ENCODE peak calls at places on chromosome 2, in seven cellular contexts. One of them, this sample, is unnamed.

GRCh38 chr2:241636182-241636982 is 576 bp downstream of the THAP4 start:
- DNase-seq in kidney: peak; percentile 86
- DNase-seq in stomach: peak; percentile 48
- DNase-seq in HepG2: peak; percentile 49
- DNase-seq in RWPE1: peak; percentile 30
- DNase-seq in suprapubic skin: no peak
- DNase-seq in IMR-90: peak; percentile 20
- DNase-seq in this sample: no peak

GRCh38 chr2:27776097-27776496 is 4.6 kb downstream of the MRPL33 start:
- DNase-seq in kidney: no peak
- DNase-seq in stomach: no peak
- DNase-seq in HepG2: no peak
- DNase-seq in RWPE1: peak; percentile 83
- DNase-seq in suprapubic skin: no peak
- DNase-seq in IMR-90: peak; percentile 53
- DNase-seq in this sample: no peak

GRCh38 chr2:25365241-25365640 is 23.5 kb upstream of the DNMT3A start:
- DNase-seq in kidney: peak; percentile 79
- DNase-seq in stomach: no peak
- DNase-seq in HepG2: no peak
- DNase-seq in RWPE1: no peak
- DNase-seq in suprapubic skin: no peak
- DNase-seq in IMR-90: no peak
- DNase-seq in this sample: no peak

GRCh38 chr2:70987386-70987785 is 7.3 kb downstream of the TEX261 start:
- DNase-seq in kidney: no peak
- DNase-seq in stomach: no peak
- DNase-seq in HepG2: no peak
- DNase-seq in RWPE1: no peak
- DNase-seq in suprapubic skin: no peak
- DNase-seq in IMR-90: no peak
- DNase-seq in this sample: peak; percentile 26

GRCh38 chr2:74865770-74866674 is 32.1 kb downstream of the HK2 start:
- DNase-seq in kidney: no peak
- DNase-seq in stomach: no peak
- DNase-seq in HepG2: peak; percentile 38
- DNase-seq in RWPE1: peak; percentile 45
- DNase-seq in suprapubic skin: no peak
- DNase-seq in IMR-90: no peak
- DNase-seq in this sample: no peak

GRCh38 chr2:10533811-10534321 is 85.7 kb upstream of the ODC1 start:
- DNase-seq in kidney: peak; percentile 87
- DNase-seq in stomach: no peak
- DNase-seq in HepG2: no peak
- DNase-seq in RWPE1: no peak
- DNase-seq in suprapubic skin: peak; percentile 26
- DNase-seq in IMR-90: peak; percentile 24
- DNase-seq in this sample: no peak

GRCh38 chr2:102063360-102063947 is 71.7 kb downstream of the IL1R2 start:
- DNase-seq in kidney: peak; percentile 86
- DNase-seq in stomach: peak; percentile 76
- DNase-seq in HepG2: no peak
- DNase-seq in RWPE1: no peak
- DNase-seq in suprapubic skin: peak; percentile 83
- DNase-seq in IMR-90: peak; percentile 51
- DNase-seq in this sample: peak; percentile 90

GRCh38 chr2:199309973-199310372 is 147.8 kb downstream of the SATB2 start:
- DNase-seq in kidney: no peak
- DNase-seq in stomach: no peak
- DNase-seq in HepG2: no peak
- DNase-seq in RWPE1: no peak
- DNase-seq in suprapubic skin: no peak
- DNase-seq in IMR-90: no peak
- DNase-seq in this sample: no peak

GRCh38 chr2:8542381-8543064 is 139.3 kb upstream of the ID2 start:
- DNase-seq in kidney: no peak
- DNase-seq in stomach: no peak
- DNase-seq in HepG2: no peak
- DNase-seq in RWPE1: no peak
- DNase-seq in suprapubic skin: no peak
- DNase-seq in IMR-90: no peak
- DNase-seq in this sample: peak; percentile 56

GRCh38 chr2:230925443-230925878 is 419 bp upstream of the GPR55 start:
- DNase-seq in kidney: no peak
- DNase-seq in stomach: peak; percentile 24
- DNase-seq in HepG2: no peak
- DNase-seq in RWPE1: no peak
- DNase-seq in suprapubic skin: no peak
- DNase-seq in IMR-90: no peak
- DNase-seq in this sample: peak; percentile 47

GRCh38 chr2:241724259-241724974 is 10.0 kb upstream of the D2HGDH start:
- DNase-seq in kidney: no peak
- DNase-seq in stomach: no peak
- DNase-seq in HepG2: no peak
- DNase-seq in RWPE1: no peak
- DNase-seq in suprapubic skin: no peak
- DNase-seq in IMR-90: no peak
- DNase-seq in this sample: no peak

GRCh38 chr2:205187731-205188130 is 494.6 kb upstream of the NRP2 start:
- DNase-seq in kidney: no peak
- DNase-seq in stomach: no peak
- DNase-seq in HepG2: no peak
- DNase-seq in RWPE1: no peak
- DNase-seq in suprapubic skin: no peak
- DNase-seq in IMR-90: peak; percentile 52
- DNase-seq in this sample: no peak

GRCh38 chr2:199303814-199304213 is 153.9 kb downstream of the SATB2 start:
- DNase-seq in kidney: no peak
- DNase-seq in stomach: no peak
- DNase-seq in HepG2: no peak
- DNase-seq in RWPE1: peak; percentile 31
- DNase-seq in suprapubic skin: no peak
- DNase-seq in IMR-90: peak; percentile 94
- DNase-seq in this sample: no peak

GRCh38 chr2:37721219-37721600 is 49.8 kb upstream of the CDC42EP3 start:
- DNase-seq in kidney: no peak
- DNase-seq in stomach: no peak
- DNase-seq in HepG2: no peak
- DNase-seq in RWPE1: no peak
- DNase-seq in suprapubic skin: no peak
- DNase-seq in IMR-90: no peak
- DNase-seq in this sample: no peak

GRCh38 chr2:53087282-53087882 is 680.2 kb upstream of the CHAC2 start:
- DNase-seq in kidney: no peak
- DNase-seq in stomach: no peak
- DNase-seq in HepG2: no peak
- DNase-seq in RWPE1: peak; percentile 40
- DNase-seq in suprapubic skin: no peak
- DNase-seq in IMR-90: peak; percentile 80
- DNase-seq in this sample: no peak

GRCh38 chr2:47904903-47905453 is 1.3 kb downstream of the FBXO11 start:
- DNase-seq in kidney: peak; percentile 85
- DNase-seq in stomach: peak; percentile 26
- DNase-seq in HepG2: peak; percentile 19
- DNase-seq in RWPE1: peak; percentile 8
- DNase-seq in suprapubic skin: peak; percentile 68
- DNase-seq in IMR-90: no peak
- DNase-seq in this sample: no peak

GRCh38 chr2:164609790-164610189 is 11.5 kb downstream of the GRB14 start:
- DNase-seq in kidney: no peak
- DNase-seq in stomach: no peak
- DNase-seq in HepG2: no peak
- DNase-seq in RWPE1: peak; percentile 4
- DNase-seq in suprapubic skin: no peak
- DNase-seq in IMR-90: no peak
- DNase-seq in this sample: no peak

GRCh38 chr2:164605295-164605694 is 16.0 kb downstream of the GRB14 start:
- DNase-seq in kidney: no peak
- DNase-seq in stomach: no peak
- DNase-seq in HepG2: no peak
- DNase-seq in RWPE1: no peak
- DNase-seq in suprapubic skin: no peak
- DNase-seq in IMR-90: no peak
- DNase-seq in this sample: no peak

GRCh38 chr2:164600763-164601162 is 20.5 kb downstream of the GRB14 start:
- DNase-seq in kidney: no peak
- DNase-seq in stomach: no peak
- DNase-seq in HepG2: no peak
- DNase-seq in RWPE1: no peak
- DNase-seq in suprapubic skin: no peak
- DNase-seq in IMR-90: no peak
- DNase-seq in this sample: no peak

DNA sequence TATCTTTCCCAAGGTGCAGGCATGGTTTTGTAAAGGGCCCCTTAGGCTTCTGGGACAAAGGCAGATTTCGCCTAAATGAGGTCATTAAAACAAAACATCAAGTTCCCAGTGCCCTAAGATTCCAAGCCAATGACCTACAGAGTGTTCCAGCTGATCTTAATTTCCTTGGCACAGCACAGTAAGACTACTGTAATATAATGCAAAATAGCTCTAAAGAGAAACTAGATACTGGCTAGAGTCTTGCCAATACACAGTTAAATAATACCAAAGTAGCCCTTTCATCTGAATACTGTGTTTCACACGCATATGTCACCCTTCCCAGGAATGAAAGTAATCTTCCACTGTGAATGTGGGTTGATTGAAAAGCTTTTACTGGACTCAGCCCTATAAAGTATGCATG is 14.7 kb downstream of the GRB14 start:
- DNase-seq in kidney: no peak
- DNase-seq in stomach: no peak
- DNase-seq in HepG2: no peak
- DNase-seq in RWPE1: no peak
- DNase-seq in suprapubic skin: no peak
- DNase-seq in IMR-90: no peak
- DNase-seq in this sample: no peak
- H3K27ac ChIP-seq in kidney: no peak overlapping the region
- H3K27ac ChIP-seq in stomach: no peak overlapping the region
- H3K27ac ChIP-seq in HepG2: no peak overlapping the region
- H3K27ac ChIP-seq in RWPE1: no peak overlapping the region
- H3K27ac ChIP-seq in suprapubic skin: no peak overlapping the region
- H3K27ac ChIP-seq in IMR-90: no peak overlapping the region
- H3K27ac ChIP-seq in this sample: no peak overlapping the region

DNA sequence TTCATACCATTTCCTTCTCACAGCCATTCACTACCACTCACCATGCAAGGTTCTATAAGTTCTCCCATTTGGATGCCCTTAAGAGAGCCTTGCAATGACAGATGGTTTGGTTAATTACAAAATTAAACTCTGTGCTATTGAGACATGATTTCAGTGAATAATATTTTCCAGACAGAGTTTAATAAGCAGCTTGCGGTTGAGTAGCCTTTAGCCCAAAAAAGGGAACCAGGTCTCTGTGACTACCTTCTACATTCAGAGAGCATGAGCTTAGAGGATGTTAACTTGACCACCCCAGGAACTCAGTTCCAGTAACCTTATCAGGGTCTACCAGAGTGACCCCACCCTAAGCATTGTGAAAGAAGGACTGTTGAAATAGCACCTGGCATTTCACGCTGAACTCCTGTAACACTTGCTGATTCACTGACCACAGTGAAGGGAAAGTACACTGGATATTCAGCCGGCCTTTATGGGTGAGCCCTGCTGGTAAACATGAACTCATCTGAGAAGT is 1173.1 kb upstream of the ZEB2 start:
- DNase-seq in kidney: no peak
- DNase-seq in stomach: peak; percentile 37
- DNase-seq in HepG2: peak; percentile 36
- DNase-seq in RWPE1: peak; percentile 48
- DNase-seq in suprapubic skin: no peak
- DNase-seq in IMR-90: peak; percentile 90
- DNase-seq in this sample: no peak
- TF ChIP-seq CTCF in kidney: no peak
- TF ChIP-seq CTCF in stomach: no peak
- TF ChIP-seq CTCF in HepG2: no peak
- TF ChIP-seq CTCF in RWPE1: no peak
- TF ChIP-seq CTCF in suprapubic skin: no peak
- TF ChIP-seq CTCF in IMR-90: no peak
- TF ChIP-seq CTCF in this sample: no peak

DNA sequence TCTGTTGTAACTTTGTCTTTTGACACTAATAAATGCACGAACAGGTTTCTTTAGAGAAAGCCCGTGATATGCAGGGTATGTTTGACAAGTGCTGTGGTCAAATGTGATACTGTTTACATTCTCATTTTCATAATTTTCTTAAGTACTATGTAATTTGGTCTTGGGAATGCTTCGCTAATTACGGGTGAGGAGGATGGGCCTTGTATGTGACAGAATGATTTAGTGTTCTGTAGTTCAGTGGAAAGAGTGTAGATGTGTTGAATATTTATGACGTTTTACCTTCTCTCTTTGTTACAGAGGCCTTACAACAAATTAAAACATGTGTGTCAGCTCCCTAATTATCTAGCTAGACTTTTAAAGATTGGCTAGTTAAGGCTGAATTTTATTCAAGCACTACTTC is 10.6 kb upstream of the CHRNA1 start:
- DNase-seq in kidney: no peak
- DNase-seq in stomach: no peak
- DNase-seq in HepG2: no peak
- DNase-seq in RWPE1: no peak
- DNase-seq in suprapubic skin: no peak
- DNase-seq in IMR-90: no peak
- DNase-seq in this sample: no peak
- H3K27ac ChIP-seq in kidney: no peak overlapping the region
- H3K27ac ChIP-seq in stomach: no peak overlapping the region
- H3K27ac ChIP-seq in HepG2: no peak overlapping the region
- H3K27ac ChIP-seq in RWPE1: no peak overlapping the region
- H3K27ac ChIP-seq in suprapubic skin: no peak overlapping the region
- H3K27ac ChIP-seq in IMR-90: no peak overlapping the region
- H3K27ac ChIP-seq in this sample: no peak overlapping the region

DNA sequence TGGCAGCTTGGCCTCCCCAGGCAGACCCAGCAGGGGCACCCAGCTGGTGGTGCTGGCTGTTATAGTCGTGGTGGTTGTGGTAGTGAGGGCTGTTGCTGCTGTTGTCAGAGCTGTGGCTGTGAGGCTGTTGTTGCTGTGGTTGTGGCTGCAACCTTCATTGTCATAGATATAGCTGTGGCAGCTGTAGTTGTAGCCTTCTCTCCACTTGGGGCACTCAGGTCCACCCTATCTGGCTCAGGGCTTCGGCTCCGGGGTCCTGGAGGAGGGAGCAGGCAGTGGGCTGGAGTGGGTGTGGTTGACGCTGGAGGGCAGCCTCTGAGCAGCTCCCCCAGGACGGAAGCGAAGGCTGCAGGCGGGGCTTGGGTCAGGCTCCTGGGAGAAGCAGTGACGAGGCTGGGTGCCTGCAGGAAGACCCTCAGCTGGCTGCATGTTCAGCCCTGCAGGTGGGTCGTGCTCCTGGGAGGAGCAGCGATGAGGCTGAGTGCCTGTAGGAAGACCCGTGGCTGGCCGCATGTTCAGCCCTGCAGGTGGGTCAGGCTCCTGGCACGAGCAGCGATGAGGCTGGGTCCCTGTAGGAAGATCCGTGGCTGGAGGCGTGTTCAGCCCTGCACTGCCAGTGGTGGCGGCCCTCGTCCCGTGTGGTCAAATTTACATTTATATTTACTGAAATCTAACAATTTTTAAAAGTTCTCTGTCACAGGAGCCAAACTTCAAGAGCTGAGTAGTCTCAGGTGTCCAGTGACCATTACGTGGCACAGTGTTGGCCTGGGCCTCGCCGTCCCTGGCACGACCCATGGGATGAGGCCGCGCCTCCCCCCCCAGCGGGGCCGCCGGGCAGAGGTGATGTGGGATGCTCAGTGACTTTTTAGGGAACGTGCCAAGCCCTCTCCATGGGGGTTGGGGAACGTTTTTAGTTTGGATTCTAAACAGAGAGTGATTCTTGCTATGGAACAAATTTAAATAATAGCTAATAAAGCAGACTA is 79.2 kb upstream of the PXDN start:
- DNase-seq in kidney: no peak
- DNase-seq in stomach: no peak
- DNase-seq in HepG2: no peak
- DNase-seq in RWPE1: no peak
- DNase-seq in suprapubic skin: no peak
- DNase-seq in IMR-90: no peak
- DNase-seq in this sample: no peak
- TF ChIP-seq CTCF in kidney: no peak
- TF ChIP-seq CTCF in stomach: no peak
- TF ChIP-seq CTCF in HepG2: no peak
- TF ChIP-seq CTCF in RWPE1: no peak
- TF ChIP-seq CTCF in suprapubic skin: no peak
- TF ChIP-seq CTCF in IMR-90: no peak
- TF ChIP-seq CTCF in this sample: no peak